ENCODE peak calls at places on chromosome 2, in nine cellular contexts. C is HCT116; S is stimulated activated CD4-positive, alpha-beta T cell treated with anti-CD3 and anti-CD28 coated beads, Interleukin-4, amount 100 ng/mL, for 1 hour; X is OCI-LY7; M is mucosa of gallbladder; G is activated T-cell treated with anti-CD3 and anti-CD28 coated beads for 48 hours; K is cerebellar cortex; L is kidney epithelial cell; Z is A549. Q is an unnamed sample.

GRCh38 chr2:69012310-69013122 is 463 bp upstream of the ANTXR1 start:
- DNase-seq in Z (peak), L (no peak), K (peak), G (peak), M (peak), X (peak), S (peak), C (peak), Q (peak)

GRCh38 chr2:177396630-177397460 is 4.3 kb downstream of the AGPS start:
- DNase-seq in M (no peak), C (no peak), X (no peak), S (no peak), K (no peak), L (peak), Z (peak), G (no peak), Q (peak)

GRCh38 chr2:168136392-168136977 is 110.9 kb downstream of the STK39 start:
- DNase-seq in L (no peak), C (peak), M (no peak), G (no peak), K (peak), Z (peak), X (peak), S (no peak), Q (peak)

GRCh38 chr2:46521215-46521683 is 41.9 kb downstream of the TMEM247 start:
- DNase-seq in K (no peak), S (no peak), C (no peak), G (no peak), Z (no peak), L (no peak), X (no peak), M (peak), Q (no peak)

GRCh38 chr2:239831272-239831731 is 193.8 kb downstream of the NDUFA10 start:
- DNase-seq in X (no peak), C (no peak), K (no peak), Z (no peak), S (no peak), M (peak), L (no peak), G (no peak), Q (no peak)

GRCh38 chr2:25294573-25295462 is 46.9 kb downstream of the DNMT3A start:
- DNase-seq in Z (peak), L (no peak), K (peak), C (peak), X (peak), S (peak), G (peak), M (peak), Q (no peak)

GRCh38 chr2:100012575-100012974 is 129.8 kb downstream of the AFF3 start:
- DNase-seq in K (no peak), M (no peak), G (no peak), C (no peak), X (no peak), L (no peak), S (no peak), Z (no peak), Q (no peak)

GRCh38 chr2:69222984-69223658 is 163.9 kb downstream of the GFPT1 start:
- DNase-seq in S (no peak), X (no peak), L (no peak), M (no peak), Z (no peak), C (no peak), G (no peak), K (no peak), Q (no peak)

GRCh38 chr2:134727385-134727784 is 8.6 kb upstream of the TMEM163 start:
- DNase-seq in K (no peak), M (no peak), C (no peak), L (peak), Z (no peak), S (no peak), G (no peak), X (no peak), Q (no peak)

GRCh38 chr2:228657807-228658402 is 476.4 kb upstream of the SPHKAP start:
- DNase-seq in L (no peak), K (peak), G (no peak), S (no peak), C (peak), X (peak), M (no peak), Z (peak), Q (no peak)

GRCh38 chr2:162058973-162059668 is 14.9 kb downstream of the DPP4 start:
- DNase-seq in Z (no peak), M (no peak), G (no peak), C (no peak), L (peak), K (no peak), X (no peak), S (no peak), Q (no peak)

GRCh38 chr2:20398956-20399567 is 47.8 kb upstream of the RHOB start:
- DNase-seq in G (no peak), C (no peak), S (no peak), Z (no peak), M (no peak), K (no peak), X (no peak), L (no peak), Q (no peak)

GRCh38 chr2:38045811-38046210 is 30.1 kb downstream of the CYP1B1 start:
- DNase-seq in M (no peak), L (no peak), Z (no peak), G (no peak), S (no peak), C (no peak), K (no peak), X (no peak), Q (no peak)

GRCh38 chr2:152557273-152557879 is 159.9 kb downstream of the PRPF40A start:
- DNase-seq in C (no peak), Z (no peak), G (no peak), L (no peak), M (no peak), X (no peak), S (no peak), K (no peak), Q (no peak)

GRCh38 chr2:158174495-158174894 is 72.8 kb downstream of the UPP2 start:
- DNase-seq in M (no peak), G (no peak), L (no peak), Z (no peak), C (no peak), S (no peak), X (no peak), K (no peak), Q (no peak)

GRCh38 chr2:169819106-169819505 is 5.6 kb downstream of the METTL5 start:
- DNase-seq in S (no peak), G (no peak), M (no peak), K (no peak), X (no peak), C (no peak), Z (no peak), L (no peak), Q (no peak)

GRCh38 chr2:234873828-234874173 is 78.0 kb upstream of the SH3BP4 start:
- DNase-seq in K (no peak), C (no peak), L (no peak), X (no peak), M (peak), Z (peak), S (no peak), G (no peak), Q (no peak)

GRCh38 chr2:55097083-55097461 is 46.8 kb upstream of the RTN4 start:
- DNase-seq in L (no peak), X (no peak), Z (no peak), K (no peak), G (no peak), M (no peak), S (no peak), C (no peak), Q (no peak)

GRCh38 chr2:240400319-240401161 is 34.9 kb upstream of the GPC1 start:
- DNase-seq in X (no peak), S (no peak), G (no peak), L (no peak), M (no peak), Z (no peak), K (no peak), C (no peak), Q (no peak)

GRCh38 chr2:10395893-10396292 is 52.2 kb downstream of the ODC1 start:
- DNase-seq in G (no peak), K (no peak), M (no peak), Z (no peak), L (no peak), S (no peak), X (no peak), C (no peak), Q (no peak)

GRCh38 chr2:230680463-230681195 is 32.0 kb upstream of the CAB39 start:
- DNase-seq in C (no peak), L (no peak), K (no peak), S (peak), Z (no peak), X (no peak), G (peak), M (no peak), Q (no peak)

GRCh38 chr2:95121495-95122196 is at the start of gene MRPS5:
- DNase-seq in K (peak), Z (peak), C (peak), G (peak), M (peak), X (peak), L (no peak), S (peak), Q (peak)

Q was measured in Caco-2.